ENCODE peak calls at places on chromosomes 16 and 17, in nine cellular contexts. G is endothelial cell; E is HAP-1; F is T-helper 2 cell; R is NCI-H226; U is neural progenitor cell; Z is HuH-7; L is stimulated activated CD8-positive, alpha-beta memory T cell treated with anti-CD3 and anti-CD28 coated beads, Interleukin-7, amount 100 ng/mL, for 48 hours; A is activated naive CD4-positive, alpha-beta T cell treated with Interleukin-2 at 50 U/mL for 16 hours. C is an unnamed sample.

GRCh38 chr17:39573447-39574298 is 34.0 kb downstream of the NEUROD2 start:
- DNase-seq in F (no peak), R (peak; percentile 70), L (no peak), E (no peak), Z (peak; percentile 70), U (peak; percentile 82), A (peak; percentile 18), G (peak; percentile 77), C (no peak)

GRCh38 chr16:87860553-87861299 is 8.6 kb downstream of the SLC7A5 start:
- DNase-seq in A (no peak), L (no peak), U (no peak), R (no peak), G (no peak), E (no peak), F (no peak), Z (no peak), C (no peak)

GRCh38 chr16:4111748-4112696 is 4.2 kb downstream of the ADCY9 start:
- DNase-seq in E (no peak), F (no peak), A (no peak), R (no peak), G (no peak), L (no peak), Z (no peak), U (no peak), C (no peak)

GRCh38 chr16:83943516-83944050 is 9.5 kb upstream of the OSGIN1 start:
- DNase-seq in L (no peak), A (no peak), E (no peak), G (no peak), F (no peak), R (no peak), U (no peak), Z (no peak), C (no peak)

GRCh38 chr17:2723505-2723996 is 12.0 kb upstream of the CLUH start:
- DNase-seq in R (no peak), Z (no peak), G (peak; percentile 37), E (no peak), A (no peak), U (peak; percentile 61), F (no peak), L (no peak), C (no peak)

GRCh38 chr16:31071861-31072260 is 2.2 kb downstream of the ZNF668 start:
- DNase-seq in L (no peak), U (peak; percentile 28), E (peak; percentile 64), R (no peak), A (no peak), F (no peak), G (no peak), Z (no peak), C (no peak)

GRCh38 chr16:22186517-22186916 is 19.6 kb upstream of the EEF2K start:
- DNase-seq in E (peak; percentile 54), G (no peak), F (no peak), L (no peak), R (no peak), A (no peak), U (peak; percentile 73), Z (no peak), C (no peak)

GRCh38 chr17:83064732-83065659 is 14.4 kb upstream of the METRNL start:
- DNase-seq in U (no peak), L (no peak), G (no peak), R (no peak), E (peak; percentile 6), F (no peak), A (no peak), Z (no peak), C (no peak)